ENCODE peak calls at places on chromosome 12, in eight cellular contexts. One of them, this sample, is unnamed.
A peak's percentile ranks its signal among the peaks of the same experiment; 100 is the strongest.

GRCh38 chr12:102691773-102692555 is 211.6 kb upstream of the IGF1 start:
- DNase-seq in epithelial cell of esophagus: no peak
- DNase-seq in endothelial cell: no peak
- DNase-seq in stimulated activated CD4-positive, alpha-beta T cell treated with anti-CD3 and anti-CD28 coated beads, Interleukin-1b, Interleukin-23, amount 100 ng/mL, for 4 hours: no peak
- DNase-seq in dermis blood vessel endothelial cell: no peak
- DNase-seq in SW480: no peak
- DNase-seq in A549: no peak
- DNase-seq in ureter: no peak
- DNase-seq in this sample: no peak

GRCh38 chr12:31011746-31012567 is 61.7 kb upstream of the DDX11 start:
- DNase-seq in dermis blood vessel endothelial cell: peak; percentile 37
- DNase-seq in epithelial cell of esophagus: no peak
- DNase-seq in A549: no peak
- DNase-seq in stimulated activated CD4-positive, alpha-beta T cell treated with anti-CD3 and anti-CD28 coated beads, Interleukin-1b, Interleukin-23, amount 100 ng/mL, for 4 hours: no peak
- DNase-seq in endothelial cell: no peak
- DNase-seq in SW480: no peak
- DNase-seq in ureter: no peak
- DNase-seq in this sample: no peak

GRCh38 chr12:57898308-57898970 is 42.9 kb upstream of the ATP23 start:
- DNase-seq in stimulated activated CD4-positive, alpha-beta T cell treated with anti-CD3 and anti-CD28 coated beads, Interleukin-1b, Interleukin-23, amount 100 ng/mL, for 4 hours: no peak
- DNase-seq in dermis blood vessel endothelial cell: peak; percentile 35
- DNase-seq in endothelial cell: no peak
- DNase-seq in ureter: no peak
- DNase-seq in epithelial cell of esophagus: peak; percentile 31
- DNase-seq in SW480: no peak
- DNase-seq in A549: no peak
- DNase-seq in this sample: no peak

GRCh38 chr12:56996793-56997545 is 9.4 kb downstream of the ZBTB39 start:
- DNase-seq in A549: no peak
- DNase-seq in ureter: no peak
- DNase-seq in epithelial cell of esophagus: no peak
- DNase-seq in SW480: no peak
- DNase-seq in dermis blood vessel endothelial cell: peak; percentile 10
- DNase-seq in stimulated activated CD4-positive, alpha-beta T cell treated with anti-CD3 and anti-CD28 coated beads, Interleukin-1b, Interleukin-23, amount 100 ng/mL, for 4 hours: no peak
- DNase-seq in endothelial cell: no peak
- DNase-seq in this sample: no peak

GRCh38 chr12:106127289-106128126 is 11.2 kb downstream of the NUAK1 start:
- DNase-seq in endothelial cell: no peak
- DNase-seq in ureter: no peak
- DNase-seq in epithelial cell of esophagus: no peak
- DNase-seq in dermis blood vessel endothelial cell: no peak
- DNase-seq in A549: peak; percentile 69
- DNase-seq in stimulated activated CD4-positive, alpha-beta T cell treated with anti-CD3 and anti-CD28 coated beads, Interleukin-1b, Interleukin-23, amount 100 ng/mL, for 4 hours: no peak
- DNase-seq in SW480: no peak
- DNase-seq in this sample: no peak

GRCh38 chr12:111425655-111426054 is 19.9 kb downstream of the SH2B3 start:
- DNase-seq in dermis blood vessel endothelial cell: no peak
- DNase-seq in ureter: no peak
- DNase-seq in A549: no peak
- DNase-seq in epithelial cell of esophagus: peak; percentile 62
- DNase-seq in stimulated activated CD4-positive, alpha-beta T cell treated with anti-CD3 and anti-CD28 coated beads, Interleukin-1b, Interleukin-23, amount 100 ng/mL, for 4 hours: no peak
- DNase-seq in endothelial cell: no peak
- DNase-seq in SW480: peak; percentile 53
- DNase-seq in this sample: no peak

GRCh38 chr12:85740190-85740589 is 96.0 kb downstream of the RASSF9 start:
- DNase-seq in endothelial cell: no peak
- DNase-seq in epithelial cell of esophagus: no peak
- DNase-seq in ureter: no peak
- DNase-seq in stimulated activated CD4-positive, alpha-beta T cell treated with anti-CD3 and anti-CD28 coated beads, Interleukin-1b, Interleukin-23, amount 100 ng/mL, for 4 hours: no peak
- DNase-seq in SW480: no peak
- DNase-seq in A549: no peak
- DNase-seq in dermis blood vessel endothelial cell: no peak
- DNase-seq in this sample: no peak

GRCh38 chr12:50609292-50609874 is 104.6 kb downstream of the DIP2B start:
- DNase-seq in A549: no peak
- DNase-seq in dermis blood vessel endothelial cell: no peak
- DNase-seq in ureter: no peak
- DNase-seq in epithelial cell of esophagus: no peak
- DNase-seq in endothelial cell: no peak
- DNase-seq in stimulated activated CD4-positive, alpha-beta T cell treated with anti-CD3 and anti-CD28 coated beads, Interleukin-1b, Interleukin-23, amount 100 ng/mL, for 4 hours: no peak
- DNase-seq in SW480: no peak
- DNase-seq in this sample: no peak

GRCh38 chr12:125470838-125471775 is 405.9 kb downstream of the AACS start:
- DNase-seq in SW480: no peak
- DNase-seq in ureter: no peak
- DNase-seq in epithelial cell of esophagus: no peak
- DNase-seq in stimulated activated CD4-positive, alpha-beta T cell treated with anti-CD3 and anti-CD28 coated beads, Interleukin-1b, Interleukin-23, amount 100 ng/mL, for 4 hours: no peak
- DNase-seq in dermis blood vessel endothelial cell: no peak
- DNase-seq in endothelial cell: no peak
- DNase-seq in A549: no peak
- DNase-seq in this sample: no peak

GRCh38 chr12:102429755-102430154 is 50.6 kb downstream of the IGF1 start:
- DNase-seq in dermis blood vessel endothelial cell: no peak
- DNase-seq in stimulated activated CD4-positive, alpha-beta T cell treated with anti-CD3 and anti-CD28 coated beads, Interleukin-1b, Interleukin-23, amount 100 ng/mL, for 4 hours: no peak
- DNase-seq in epithelial cell of esophagus: no peak
- DNase-seq in SW480: no peak
- DNase-seq in A549: no peak
- DNase-seq in ureter: no peak
- DNase-seq in endothelial cell: no peak
- DNase-seq in this sample: no peak

This sample was measured in naive thymus-derived CD4-positive, alpha-beta T cell.